ENCODE peak calls at places on chromosomes 11 and 22, in ten cellular contexts. N, C, Y, W, G, D, P, H, X and Q are unnamed samples. For H3K4me1, the result is how much of the 10 kb centered on the place peaks cover.

GRCh38 chr11:129652828-129653227 is 162.8 kb upstream of the TMEM45B start:
- DNase-seq in N (no peak), C (no peak), Y (peak), W (no peak), G (no peak), D (no peak), P (no peak), H (peak), X (no peak), Q (no peak)

GRCh38 chr11:19646308-19646707 is 66.3 kb upstream of the NAV2 start:
- DNase-seq in N (no peak), C (peak), Y (peak), W (no peak), G (no peak), D (no peak), P (no peak), H (no peak), X (no peak), Q (no peak)

GRCh38 chr11:86669424-86669823 is 3.0 kb downstream of the ME3 start:
- DNase-seq in N (no peak), C (no peak), Y (no peak), W (no peak), G (no peak), D (no peak), P (no peak), H (no peak), X (no peak), Q (no peak)

GRCh38 chr11:13941790-13942189 is 20.7 kb upstream of the SPON1 start:
- DNase-seq in N (no peak), C (no peak), Y (no peak), W (no peak), G (no peak), D (no peak), P (no peak), H (no peak), X (no peak), Q (no peak)

GRCh38 chr22:22884888-22885840 is 2.5 kb upstream of the IGLL5 start:
- DNase-seq in N (no peak), C (no peak), Y (no peak), W (no peak), G (no peak), D (peak), P (no peak), H (no peak), X (no peak), Q (peak)

GRCh38 chr22:36323182-36323854 is 64.4 kb downstream of the MYH9 start:
- DNase-seq in N (peak), C (peak), Y (peak), W (no peak), G (peak), D (peak), P (peak), H (no peak), X (no peak), Q (peak)

GRCh38 chr11:109970516-109971183 is 122.5 kb upstream of the ZC3H12C start:
- DNase-seq in N (no peak), C (no peak), Y (no peak), W (no peak), G (no peak), D (no peak), P (no peak), H (peak), X (no peak), Q (no peak)

GRCh38 chr11:134418119-134418840 is 6.2 kb upstream of the B3GAT1 start:
- DNase-seq in N (no peak), C (no peak), Y (peak), W (no peak), G (no peak), D (no peak), P (no peak), H (peak), X (no peak), Q (no peak)

GRCh38 chr22:49509016-49509415 is 318.7 kb downstream of the BRD1 start:
- DNase-seq in N (no peak), C (no peak), Y (no peak), W (no peak), G (peak), D (no peak), P (no peak), H (no peak), X (no peak), Q (no peak)

GRCh38 chr11:121446752-121447156 is 5.4 kb upstream of the SORL1 start:
- DNase-seq in N (no peak), C (no peak), Y (peak), W (no peak), G (no peak), D (no peak), P (no peak), H (no peak), X (no peak), Q (no peak)

GRCh38 chr11:102780491-102780918 is at the start of gene MMP10:
- DNase-seq in N (no peak), C (no peak), Y (peak), W (peak), G (no peak), D (no peak), P (no peak), H (peak), X (no peak), Q (no peak)

GRCh38 chr11:36509265-36509664 is 807 bp downstream of the TRAF6 start:
- DNase-seq in N (no peak), C (no peak), Y (peak), W (peak), G (no peak), D (no peak), P (no peak), H (peak), X (no peak), Q (no peak)

GRCh38 chr11:62427630-62428233 is 8.9 kb downstream of the SCGB1A1 start:
- DNase-seq in N (no peak), C (no peak), Y (peak), W (no peak), G (no peak), D (no peak), P (no peak), H (no peak), X (no peak), Q (no peak)

GRCh38 chr11:69825941-69826340 is 6.7 kb upstream of the FGF3 start:
- DNase-seq in N (no peak), C (no peak), Y (no peak), W (no peak), G (no peak), D (no peak), P (no peak), H (no peak), X (no peak), Q (no peak)

GRCh38 chr11:97894978-97895377 is 1125.8 kb upstream of the CNTN5 start:
- DNase-seq in N (no peak), C (no peak), Y (no peak), W (no peak), G (no peak), D (no peak), P (no peak), H (no peak), X (no peak), Q (no peak)

GRCh38 chr11:113176971-113177370 is 137.4 kb upstream of the TTC12 start:
- DNase-seq in N (no peak), C (no peak), Y (peak), W (no peak), G (no peak), D (no peak), P (no peak), H (peak), X (no peak), Q (no peak)

GRCh38 chr11:95849087-95849825 is 59.0 kb downstream of the CEP57 start:
- DNase-seq in N (no peak), C (peak), Y (peak), W (peak), G (peak), D (no peak), P (no peak), H (peak), X (no peak), Q (peak)

GRCh38 chr22:36442506-36443197 is 38.8 kb downstream of the TXN2 start:
- DNase-seq in N (no peak), C (no peak), Y (no peak), W (no peak), G (no peak), D (no peak), P (no peak), H (no peak), X (no peak), Q (no peak)

GRCh38 chr11:131893103-131893502 is 522.7 kb downstream of the NTM start:
- DNase-seq in N (no peak), C (no peak), Y (no peak), W (no peak), G (no peak), D (no peak), P (no peak), H (no peak), X (no peak), Q (no peak)

GRCh38 chr11:69912911-69913451 is 93.8 kb upstream of the FGF3 start:
- DNase-seq in N (no peak), C (no peak), Y (peak), W (no peak), G (peak), D (no peak), P (no peak), H (no peak), X (no peak), Q (no peak)

GRCh38 chr11:110716361-110716760 is 4.1 kb upstream of the ARHGAP20 start:
- DNase-seq in N (no peak), C (no peak), Y (peak), W (no peak), G (no peak), D (no peak), P (no peak), H (no peak), X (no peak), Q (no peak)

GRCh38 chr11:32658639-32659406 is 75.2 kb downstream of the EIF3M start:
- DNase-seq in N (no peak), C (no peak), Y (peak), W (no peak), G (no peak), D (no peak), P (no peak), H (peak), X (no peak), Q (no peak)

GRCh38 chr22:21972293-21972779 is 10.3 kb downstream of the TOP3B start:
- DNase-seq in N (peak), C (no peak), Y (peak), W (no peak), G (no peak), D (no peak), P (no peak), H (no peak), X (no peak), Q (no peak)

GRCh38 chr11:40328890-40329617 is 1130.4 kb downstream of the LRRC4C start:
- DNase-seq in N (peak), C (peak), Y (peak), W (no peak), G (peak), D (peak), P (no peak), H (peak), X (no peak), Q (peak)

GRCh38 chr22:36055376-36056310 is 27.0 kb upstream of the RBFOX2 start:
- DNase-seq in N (no peak), C (peak), Y (peak), W (no peak), G (no peak), D (no peak), P (peak), H (no peak), X (no peak), Q (no peak)

GRCh38 chr11:60867871-60868681 is 734 bp downstream of the ZP1 start:
- DNase-seq in N (no peak), C (peak), Y (no peak), W (no peak), G (no peak), D (no peak), P (no peak), H (no peak), X (no peak), Q (no peak)

GRCh38 chr11:9004310-9004945 is 627 bp upstream of the NRIP3 start:
- DNase-seq in N (peak), C (no peak), Y (no peak), W (peak), G (no peak), D (peak), P (peak), H (no peak), X (peak), Q (no peak)

GRCh38 chr22:46090051-46090591 is 60.2 kb upstream of the PPARA start:
- DNase-seq in N (peak), C (no peak), Y (no peak), W (no peak), G (peak), D (peak), P (peak), H (peak), X (peak), Q (no peak)

GRCh38 chr11:114400222-114400973 is at the start of the genes C11orf71 and RBM7:
- DNase-seq in N (peak), C (peak), Y (peak), W (peak), G (peak), D (peak), P (peak), H (peak), X (peak), Q (peak)
- H3K4me1 ChIP-seq in N (under half), C (half or more), Y (under half), W (under half), G (half or more), D (under half), P (half or more), H (under half), X (under half), Q (under half)

GRCh38 chr11:66101055-66101454 is 31.0 kb downstream of the PACS1 start:
- DNase-seq in N (no peak), C (no peak), Y (no peak), W (no peak), G (no peak), D (no peak), P (no peak), H (no peak), X (no peak), Q (no peak)
- H3K4me3 ChIP-seq in N (no peak), C (no peak), Y (no peak), W (no peak), G (no peak), D (no peak), P (peak), H (no peak), X (no peak), Q (no peak)

DNA sequence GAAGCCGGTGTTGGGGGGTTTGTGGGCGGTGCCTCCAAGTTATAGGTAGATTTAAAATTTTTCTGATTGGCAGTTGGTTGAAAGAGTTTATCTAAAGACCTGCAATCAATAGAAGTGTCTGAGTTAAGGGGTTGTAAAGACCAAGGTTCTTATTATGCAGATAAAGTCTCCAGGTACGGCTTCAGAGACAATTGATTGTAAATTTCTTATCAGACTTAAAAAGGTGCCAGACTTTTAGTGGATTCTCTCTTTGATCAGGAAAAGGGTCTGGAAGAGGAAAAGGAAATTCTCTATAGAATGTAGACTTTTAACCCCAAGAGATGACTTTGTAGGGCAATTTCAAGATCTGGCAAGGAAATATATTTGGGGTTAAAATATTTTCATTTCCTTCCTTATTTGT is 25.2 kb downstream of the CLMP start:
- DNase-seq in N (no peak), C (no peak), Y (no peak), W (no peak), G (no peak), D (no peak), P (no peak), H (no peak), X (no peak), Q (no peak)
- H3K4me1 ChIP-seq in N (under half), C (under half), Y (under half), W (under half), G (under half), D (under half), P (under half), H (under half), X (under half), Q (under half)

GRCh38 chr11:12864316-12865156 is 144.6 kb upstream of the RASSF10 start:
- DNase-seq in N (no peak), C (no peak), Y (peak), W (peak), G (no peak), D (no peak), P (no peak), H (peak), X (no peak), Q (no peak)
- H3K4me3 ChIP-seq in N (no peak), C (no peak), Y (no peak), W (no peak), G (no peak), D (no peak), P (no peak), H (no peak), X (no peak), Q (no peak)

GRCh38 chr22:33576205-33576604 is 344.1 kb downstream of the LARGE1 start:
- DNase-seq in N (no peak), C (no peak), Y (no peak), W (no peak), G (no peak), D (no peak), P (no peak), H (no peak), X (no peak), Q (no peak)
- H3K4me1 ChIP-seq in N (under half), C (under half), Y (under half), W (under half), G (under half), D (under half), P (under half), H (under half), X (under half), Q (under half)

GRCh38 chr22:34437140-34437539 is 516.9 kb upstream of the LARGE1 start:
- DNase-seq in N (no peak), C (no peak), Y (no peak), W (no peak), G (no peak), D (no peak), P (no peak), H (peak), X (no peak), Q (no peak)
- H3K4me3 ChIP-seq in N (no peak), C (no peak), Y (no peak), W (no peak), G (no peak), D (no peak), P (no peak), H (no peak), X (no peak), Q (no peak)

DNA sequence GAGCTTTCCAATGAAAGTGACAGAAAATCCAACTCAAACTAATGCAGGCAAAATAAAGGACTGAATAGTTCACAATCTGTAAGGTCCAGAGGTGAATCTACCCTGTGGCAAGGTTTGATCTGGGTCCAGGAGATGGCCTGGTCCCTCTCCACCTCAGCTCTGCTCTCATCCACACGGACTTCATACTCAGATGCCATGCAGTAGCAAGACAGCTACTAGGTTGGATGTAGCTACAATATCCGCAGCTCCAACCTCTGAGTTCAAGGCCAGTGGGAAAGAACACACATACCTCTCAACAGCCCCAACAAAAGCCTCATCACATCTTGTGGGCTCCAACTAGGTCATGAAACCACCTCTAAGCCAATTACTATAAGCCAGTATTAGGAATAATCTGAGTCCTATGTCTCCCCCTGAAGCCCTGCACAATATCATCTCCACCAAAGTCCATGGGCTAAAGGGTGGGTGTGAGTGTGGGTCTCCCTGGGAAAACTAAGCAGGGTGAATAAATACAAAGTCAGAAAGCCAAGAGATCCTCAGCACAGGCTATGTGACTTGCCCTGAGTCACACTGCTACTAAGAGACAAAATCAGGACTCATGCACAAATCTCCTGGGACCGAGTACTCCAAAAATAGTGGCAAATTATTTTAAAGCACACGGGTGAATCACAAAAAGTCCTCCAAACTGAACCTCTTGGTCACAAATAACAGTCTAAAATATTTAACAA is 78.8 kb downstream of the LARGE1 start:
- DNase-seq in N (no peak), C (no peak), Y (no peak), W (no peak), G (no peak), D (no peak), P (no peak), H (no peak), X (no peak), Q (no peak)
- H3K4me1 ChIP-seq in N (under half), C (under half), Y (under half), W (under half), G (half or more), D (under half), P (half or more), H (under half), X (under half), Q (half or more)

DNA sequence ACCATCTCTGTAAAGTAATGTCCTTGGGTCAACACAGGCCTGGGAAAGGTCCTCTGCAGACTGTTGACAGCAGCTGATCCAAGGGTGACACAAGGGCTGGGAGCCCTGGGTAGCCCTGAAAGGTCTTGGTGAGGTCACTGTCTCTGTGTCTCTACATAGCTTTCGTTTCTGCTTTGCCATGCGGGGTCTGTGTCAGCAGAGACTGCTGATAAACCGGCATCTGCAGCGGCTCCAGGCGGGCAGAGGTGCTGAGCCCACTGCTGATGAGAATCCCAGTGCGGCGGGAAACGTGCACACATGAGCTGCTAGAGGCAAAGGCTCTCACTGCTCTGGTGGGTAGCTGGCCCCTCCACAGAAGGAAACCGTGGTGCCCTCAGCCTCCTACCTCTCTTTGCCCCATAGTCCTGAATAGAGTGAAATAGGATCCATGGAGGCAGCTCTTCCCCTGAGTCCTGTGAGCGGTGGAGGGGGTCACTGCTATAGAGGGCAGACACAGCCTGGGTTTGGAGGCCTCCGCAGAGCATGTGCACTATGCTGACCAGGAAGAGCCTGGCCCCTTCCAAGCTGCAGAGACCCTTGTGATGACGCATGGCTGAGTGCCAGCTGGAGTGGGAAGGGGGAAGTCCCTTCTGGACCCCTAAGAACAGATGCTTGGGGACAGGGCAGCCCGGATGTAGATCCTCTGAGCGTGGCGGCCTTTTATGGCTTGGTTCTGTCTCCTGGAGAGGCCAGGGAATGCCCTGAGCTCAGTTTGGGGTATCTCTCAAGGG is 17.8 kb upstream of the ST3GAL4 start:
- DNase-seq in N (no peak), C (no peak), Y (no peak), W (no peak), G (peak), D (no peak), P (no peak), H (no peak), X (no peak), Q (no peak)
- H3K4me3 ChIP-seq in N (no peak), C (no peak), Y (no peak), W (no peak), G (no peak), D (no peak), P (no peak), H (no peak), X (no peak), Q (no peak)

GRCh38 chr11:118224512-118225180 is at the start of gene JAML:
- DNase-seq in N (no peak), C (no peak), Y (no peak), W (no peak), G (no peak), D (no peak), P (no peak), H (no peak), X (no peak), Q (no peak)
- H3K4me1 ChIP-seq in N (under half), C (under half), Y (under half), W (under half), G (under half), D (under half), P (under half), H (under half), X (under half), Q (under half)